ENCODE peak calls at places on chromosomes 13 and 19, in four cellular contexts. X is NB4, J is lower lobe of right lung, Y is AG04450. B is an unnamed sample.

GRCh38 chr13:61761690-61762089 is 346.0 kb upstream of the PCDH20 start:
- DNase-seq in X (no peak), J (no peak), Y (no peak), B (no peak)

GRCh38 chr19:39824143-39825092 is 9.5 kb downstream of the DYRK1B start:
- DNase-seq in X (peak; percentile 50), J (peak; percentile 90), Y (peak; percentile 72), B (peak; percentile 86)

GRCh38 chr19:15263361-15263985 is 31.2 kb upstream of the EPHX3 start:
- DNase-seq in X (no peak), J (no peak), Y (no peak), B (no peak)

GRCh38 chr13:50543767-50544166 is 299.7 kb downstream of the DLEU7 start:
- DNase-seq in X (no peak), J (no peak), Y (peak; percentile 77), B (peak; percentile 71)

GRCh38 chr13:114109646-114110045 is 22.8 kb downstream of the RASA3 start:
- DNase-seq in X (no peak), J (peak; percentile 49), Y (no peak), B (no peak)

GRCh38 chr13:49374585-49375290 is 69.1 kb downstream of the CAB39L start:
- DNase-seq in X (peak; percentile 11), J (no peak), Y (peak; percentile 6), B (peak; percentile 97)

GRCh38 chr13:114318624-114319023 is 4.3 kb downstream of the CHAMP1 start:
- DNase-seq in X (no peak), J (no peak), Y (no peak), B (no peak)

GRCh38 chr19:45607071-45608029 is 5.3 kb upstream of the GPR4 start:
- DNase-seq in X (peak; percentile 50), J (peak; percentile 78), Y (peak; percentile 30), B (peak; percentile 9)

GRCh38 chr19:5023128-5023571 is 54.2 kb downstream of the KDM4B start:
- DNase-seq in X (no peak), J (no peak), Y (no peak), B (no peak)

GRCh38 chr19:2426661-2427322 is 594 bp downstream of the TIMM13 start:
- DNase-seq in X (peak; percentile 64), J (peak; percentile 62), Y (no peak), B (no peak)

GRCh38 chr19:14073925-14074838 is 1.6 kb downstream of the MISP3 start:
- DNase-seq in X (no peak), J (no peak), Y (no peak), B (no peak)

GRCh38 chr13:84946144-84946543 is 853.1 kb downstream of the SLITRK6 start:
- DNase-seq in X (no peak), J (no peak), Y (no peak), B (no peak)

GRCh38 chr19:38970664-38971532 is 4.6 kb downstream of the FBXO17 start:
- DNase-seq in X (peak; percentile 49), J (no peak), Y (no peak), B (no peak)

GRCh38 chr13:108895220-108895704 is 265.9 kb downstream of the MYO16 start:
- DNase-seq in X (peak; percentile 56), J (no peak), Y (no peak), B (no peak)

GRCh38 chr19:44305457-44305856 is 632 bp upstream of the ZNF235 start:
- DNase-seq in X (no peak), J (no peak), Y (no peak), B (no peak)

GRCh38 chr19:31510635-31511034 is 161.4 kb upstream of the TSHZ3 start:
- DNase-seq in X (no peak), J (no peak), Y (no peak), B (no peak)

GRCh38 chr13:110869805-110870706 is 44.8 kb downstream of the ANKRD10 start:
- DNase-seq in X (peak; percentile 87), J (peak; percentile 76), Y (peak; percentile 99), B (peak; percentile 100)

GRCh38 chr19:55340784-55341147 is 1.1 kb downstream of the KMT5C start:
- DNase-seq in X (peak; percentile 16), J (no peak), Y (no peak), B (no peak)

GRCh38 chr19:42440357-42441046 is 2.2 kb downstream of the CXCL17 start:
- DNase-seq in X (peak; percentile 65), J (peak; percentile 89), Y (peak; percentile 26), B (no peak)

GRCh38 chr13:41696163-41697003 is 239.0 kb downstream of the RGCC start:
- DNase-seq in X (peak; percentile 21), J (no peak), Y (peak; percentile 33), B (peak; percentile 56)

GRCh38 chr13:71798723-71799122 is 68.3 kb downstream of the DACH1 start:
- DNase-seq in X (no peak), J (no peak), Y (no peak), B (no peak)

GRCh38 chr13:107373551-107373950 is 805.6 kb upstream of the ARGLU1 start:
- DNase-seq in X (peak; percentile 15), J (no peak), Y (peak; percentile 65), B (peak; percentile 59)

GRCh38 chr13:54742984-54743383 is 1714.4 kb downstream of the OLFM4 start:
- DNase-seq in X (no peak), J (no peak), Y (no peak), B (no peak)

GRCh38 chr19:5947435-5947834 is 30.5 kb downstream of the RANBP3 start:
- DNase-seq in X (no peak), J (peak; percentile 80), Y (no peak), B (no peak)

GRCh38 chr13:33348366-33348765 is 62.8 kb upstream of the STARD13 start:
- DNase-seq in X (no peak), J (no peak), Y (peak; percentile 65), B (no peak)

GRCh38 chr13:43054803-43055802 is 31.7 kb downstream of the DNAJC15 start:
- DNase-seq in X (no peak), J (no peak), Y (peak; percentile 66), B (no peak)

GRCh38 chr19:6521718-6522646 is 8.8 kb upstream of the TNFSF9 start:
- DNase-seq in X (peak; percentile 67), J (peak; percentile 58), Y (no peak), B (no peak)

GRCh38 chr13:41311607-41312500 is 787 bp downstream of the NAA16 start:
- DNase-seq in X (peak; percentile 64), J (peak; percentile 63), Y (no peak), B (no peak)

GRCh38 chr13:48505597-48506091 is 27.2 kb downstream of the RCBTB2 start:
- DNase-seq in X (peak; percentile 81), J (no peak), Y (peak; percentile 8), B (no peak)

GRCh38 chr19:12946092-12946845 is 607 bp downstream of the RAD23A start:
- DNase-seq in X (peak; percentile 87), J (peak; percentile 81), Y (peak; percentile 48), B (peak; percentile 55)

GRCh38 chr19:6610934-6611370 is 20.0 kb upstream of the CD70 start:
- DNase-seq in X (no peak), J (no peak), Y (no peak), B (peak; percentile 46)

GRCh38 chr19:16143399-16144215 is at the start of gene HSH2D:
- DNase-seq in X (peak; percentile 93), J (peak; percentile 94), Y (no peak), B (no peak)

GRCh38 chr13:111967572-111968201 is 99.3 kb upstream of the SOX1 start:
- DNase-seq in X (no peak), J (no peak), Y (no peak), B (no peak)

GRCh38 chr13:27583645-27584044 is 36.7 kb downstream of the LNX2 start:
- DNase-seq in X (no peak), J (no peak), Y (no peak), B (no peak)

GRCh38 chr19:42109896-42110295 is 22.4 kb downstream of the POU2F2 start:
- DNase-seq in X (no peak), J (no peak), Y (no peak), B (no peak)

GRCh38 chr19:18002347-18002850 is 5.6 kb upstream of the ARRDC2 start:
- DNase-seq in X (peak; percentile 84), J (peak; percentile 86), Y (no peak), B (no peak)
- H3K4me3 ChIP-seq in X (peak overlapping the region; percentile 78), J (peak overlapping the region; percentile 87), Y (no peak overlapping the region), B (no peak overlapping the region)

DNA sequence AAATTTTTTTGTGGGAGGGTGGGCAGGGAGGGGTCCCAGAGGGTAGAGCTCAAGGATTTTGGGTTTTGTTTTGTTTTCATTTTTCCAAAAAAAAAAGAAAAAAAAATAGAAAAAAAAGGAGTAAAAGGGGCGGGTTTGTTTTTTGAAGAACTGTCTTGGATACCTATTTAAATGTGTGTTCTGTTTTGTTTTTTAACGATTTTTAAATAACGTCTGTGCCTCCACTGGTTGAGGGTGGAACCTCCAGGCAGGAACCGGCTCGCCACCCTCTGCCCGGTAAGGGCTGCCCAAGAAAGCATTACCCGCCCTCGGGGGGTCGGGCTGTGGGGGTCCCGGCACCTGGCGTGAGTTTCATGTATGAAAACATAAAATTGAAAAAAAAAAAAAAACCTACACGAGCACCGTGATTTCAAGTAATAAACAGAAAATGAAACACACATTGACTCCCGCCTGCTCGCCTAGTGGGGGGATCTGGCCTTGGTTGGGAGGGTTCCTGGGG is 10.4 kb downstream of the MIDN start:
- DNase-seq in X (no peak), J (no peak), Y (no peak), B (no peak)
- TF ChIP-seq CTCF in X (no peak), J (no peak), Y (no peak), B (no peak)

DNA sequence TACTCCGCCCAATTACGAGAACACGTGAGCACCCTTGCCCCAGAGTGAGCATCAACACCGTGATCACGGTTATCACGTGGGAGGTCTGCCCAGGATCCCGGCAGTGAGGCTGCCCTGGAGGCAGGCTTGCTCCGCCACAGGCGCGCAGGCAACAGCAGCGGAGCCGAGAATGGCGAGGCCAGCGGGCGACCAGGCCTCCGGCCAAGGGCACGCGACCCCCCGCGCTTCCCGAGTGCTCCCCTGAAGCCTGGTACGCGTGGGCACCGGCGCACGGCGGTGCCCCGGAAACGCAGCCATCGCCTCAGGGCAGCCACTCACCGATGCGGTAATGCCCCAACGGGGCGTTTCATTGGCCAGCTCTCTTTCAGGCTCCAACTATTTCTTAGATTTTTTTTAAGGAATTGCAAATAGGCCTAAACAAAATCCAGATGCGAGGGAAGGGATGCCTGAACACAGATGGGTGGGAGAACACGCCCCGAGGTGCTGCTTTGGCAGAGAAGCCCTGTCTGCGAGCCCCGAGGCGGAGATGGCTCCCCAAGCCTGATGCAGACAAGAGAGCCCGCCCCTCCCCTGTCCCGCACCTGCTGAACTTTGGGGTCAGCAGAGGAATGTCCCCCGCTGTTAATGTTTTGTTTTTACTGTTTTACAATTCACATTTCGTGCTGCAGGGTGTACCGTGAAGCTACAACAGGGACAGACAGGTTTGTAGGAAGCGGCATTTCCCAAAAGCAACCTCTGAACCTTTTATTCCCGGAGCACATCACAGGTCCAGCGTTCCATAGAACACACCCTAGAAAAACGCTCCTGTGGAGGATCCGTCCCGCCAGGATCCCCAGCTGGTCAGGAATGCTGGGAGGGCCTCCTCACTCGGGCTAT is 132.7 kb downstream of the ZDHHC20 start:
- DNase-seq in X (no peak), J (no peak), Y (peak; percentile 7), B (peak; percentile 40)
- H3K4me3 ChIP-seq in X (no peak overlapping the region), J (peak overlapping the region; percentile 46), Y (peak overlapping the region; percentile 55), B (peak overlapping the region; percentile 44)

GRCh38 chr13:96229356-96229755 is 139.4 kb downstream of the HS6ST3 start:
- DNase-seq in X (peak; percentile 56), J (no peak), Y (no peak), B (no peak)
- TF ChIP-seq CTCF in X (peak; percentile 66), J (peak; percentile 33), Y (no peak), B (peak; percentile 59)

DNA sequence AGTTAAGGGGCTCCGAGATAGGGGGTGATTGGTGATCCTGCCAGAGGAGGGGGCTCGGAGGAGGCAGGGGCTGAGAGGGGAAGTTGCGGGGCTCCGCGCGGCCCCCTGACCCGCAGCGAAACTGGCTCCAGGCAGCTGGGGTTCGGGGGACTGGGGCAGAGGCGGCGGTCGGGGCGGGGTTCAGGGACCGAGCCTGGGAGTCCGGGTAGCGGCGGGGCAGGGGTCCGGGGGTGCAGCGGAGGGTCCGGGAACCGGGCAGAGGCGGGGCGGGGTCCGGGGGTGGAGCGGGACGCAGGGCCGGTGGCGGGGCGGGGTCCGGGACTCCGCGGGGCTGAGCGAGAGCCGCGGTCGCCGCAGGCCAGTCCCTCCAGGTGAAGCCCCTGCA is 1.2 kb downstream of the MADCAM1 start:
- DNase-seq in X (no peak), J (no peak), Y (no peak), B (no peak)
- H3K4me3 ChIP-seq in X (no peak overlapping the region), J (no peak overlapping the region), Y (no peak overlapping the region), B (no peak overlapping the region)